ENCODE peak calls at places on chromosomes 1 and 21, in four cellular contexts. K is K562, D is HepG2, U is GM12878. N is an unnamed sample.

GRCh38 chr1:33374336-33375105 is 53.6 kb upstream of the A3GALT2 start:
- DNase-seq in D (no peak), U (no peak), K (peak), N (no peak)

GRCh38 chr21:33069994-33070811 is at the start of gene OLIG1:
- DNase-seq in D (no peak), U (no peak), K (no peak), N (peak)

GRCh38 chr1:8889925-8890785 is 11.7 kb upstream of the ENO1 start:
- DNase-seq in K (no peak), U (no peak), D (no peak), N (no peak)

GRCh38 chr1:8652607-8653046 is 164.8 kb downstream of the RERE start:
- DNase-seq in U (no peak), K (no peak), D (no peak), N (no peak)

GRCh38 chr21:29741761-29742160 is 198.0 kb downstream of the GRIK1 start:
- DNase-seq in K (no peak), D (no peak), U (no peak), N (no peak)

GRCh38 chr1:65020774-65021173 is 54.4 kb upstream of the JAK1 start:
- DNase-seq in D (peak), U (no peak), K (no peak), N (no peak)

GRCh38 chr1:217332426-217333065 is 298.3 kb downstream of the GPATCH2 start:
- DNase-seq in K (no peak), U (no peak), D (no peak), N (no peak)

GRCh38 chr1:27862671-27863551 is 9.4 kb upstream of the THEMIS2 start:
- DNase-seq in U (peak), K (no peak), D (no peak), N (no peak)

GRCh38 chr1:230713915-230714764 is at the start of gene AGT:
- DNase-seq in K (no peak), D (peak), U (no peak), N (no peak)

GRCh38 chr21:43573921-43574320 is 85.4 kb downstream of the HSF2BP start:
- DNase-seq in U (no peak), K (no peak), D (no peak), N (no peak)

GRCh38 chr1:151898519-151898991 is 10.8 kb downstream of the THEM4 start:
- DNase-seq in K (no peak), U (no peak), D (no peak), N (no peak)

GRCh38 chr1:214427871-214428277 is 123.5 kb downstream of the PTPN14 start:
- DNase-seq in D (peak), K (no peak), U (peak), N (no peak)

GRCh38 chr1:42845866-42846256 is 552 bp upstream of the ZNF691 start:
- DNase-seq in K (no peak), U (no peak), D (no peak), N (no peak)

GRCh38 chr1:61956012-61956645 is 213.8 kb downstream of the PATJ start:
- DNase-seq in D (no peak), U (no peak), K (no peak), N (no peak)

GRCh38 chr1:232226197-232226681 is 403.7 kb downstream of the SIPA1L2 start:
- DNase-seq in D (no peak), K (no peak), U (no peak), N (no peak)

GRCh38 chr1:159921700-159922498 is 3.4 kb downstream of the TAGLN2 start:
- DNase-seq in U (no peak), K (peak), D (no peak), N (no peak)

GRCh38 chr1:159921251-159921650 is 4.1 kb downstream of the TAGLN2 start:
- DNase-seq in D (no peak), K (no peak), U (peak), N (no peak)

GRCh38 chr1:159923203-159924024 is 1.9 kb downstream of the TAGLN2 start:
- DNase-seq in U (peak), D (peak), K (peak), N (peak)

GRCh38 chr1:159924025-159924790 is 1.1 kb downstream of the TAGLN2 start:
- DNase-seq in D (peak), K (peak), U (no peak), N (peak)

GRCh38 chr1:159922499-159923202 is 2.7 kb downstream of the TAGLN2 start:
- DNase-seq in K (peak), D (no peak), U (no peak), N (no peak)
- TF ChIP-seq TARDBP in K (no peak), D (no peak), U (no peak), N (no peak)

GRCh38 chr1:2923351-2923750 is 97.9 kb upstream of the ACTRT2 start:
- DNase-seq in D (no peak), K (no peak), U (no peak), N (no peak)

GRCh38 chr1:2925291-2925690 is 96.0 kb upstream of the ACTRT2 start:
- DNase-seq in K (no peak), D (no peak), U (no peak), N (no peak)

GRCh38 chr1:2919826-2920225 is 101.4 kb upstream of the ACTRT2 start:
- DNase-seq in K (no peak), D (no peak), U (no peak), N (no peak)

GRCh38 chr1:2920421-2921015 is 100.7 kb upstream of the ACTRT2 start:
- DNase-seq in U (no peak), K (no peak), D (no peak), N (no peak)

GRCh38 chr1:2921970-2922686 is 99.1 kb upstream of the ACTRT2 start:
- DNase-seq in K (peak), D (no peak), U (no peak), N (peak)
- TF ChIP-seq TARDBP in K (no peak), D (no peak), U (no peak), N (no peak)

GRCh38 chr1:209080170-209080781 is 503.2 kb upstream of the CAMK1G start:
- DNase-seq in K (no peak), U (no peak), D (no peak), N (no peak)

GRCh38 chr1:209073879-209074278 is 509.6 kb upstream of the CAMK1G start:
- DNase-seq in K (no peak), D (no peak), U (no peak), N (no peak)

GRCh38 chr1:209072481-209072880 is 511.0 kb upstream of the CAMK1G start:
- DNase-seq in D (no peak), U (no peak), K (no peak), N (no peak)

GRCh38 chr1:209074575-209075250 is 508.8 kb upstream of the CAMK1G start:
- DNase-seq in U (no peak), K (no peak), D (no peak), N (no peak)

DNA sequence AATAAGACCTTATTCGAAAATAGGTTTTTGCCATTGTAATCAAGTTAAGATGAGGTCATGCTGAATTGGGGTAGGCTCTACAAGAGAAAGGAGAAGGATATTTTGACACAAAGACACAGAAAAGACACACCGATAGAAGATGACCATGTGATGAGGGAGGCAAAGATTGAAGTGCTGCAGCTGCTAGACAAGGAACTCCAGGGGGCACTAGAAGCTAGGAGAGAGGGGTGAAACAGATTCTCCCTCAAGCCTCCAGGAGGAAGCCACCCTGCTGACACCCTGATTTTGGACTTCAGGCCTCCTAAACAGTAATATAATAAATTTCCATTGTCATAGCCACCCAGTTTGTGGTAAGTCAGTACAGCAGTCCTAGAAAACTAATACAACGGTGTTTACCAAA is 506.8 kb upstream of the CAMK1G start:
- DNase-seq in K (no peak), U (no peak), D (no peak), N (no peak)
- TF ChIP-seq TARDBP in K (no peak), U (no peak), D (no peak), N (no peak)

GRCh38 chr1:109433322-109433721 is 7.1 kb upstream of the PSMA5 start:
- DNase-seq in U (no peak), D (no peak), K (no peak), N (no peak)

GRCh38 chr1:109441105-109441504 is 14.9 kb upstream of the PSMA5 start:
- DNase-seq in K (no peak), D (peak), U (no peak), N (no peak)

GRCh38 chr1:109443476-109443875 is 17.2 kb upstream of the PSMA5 start:
- DNase-seq in D (no peak), U (no peak), K (no peak), N (no peak)

GRCh38 chr1:109434484-109434883 is 8.2 kb upstream of the PSMA5 start:
- DNase-seq in K (no peak), U (no peak), D (no peak), N (no peak)

GRCh38 chr1:109438798-109439297 is 12.6 kb upstream of the PSMA5 start:
- DNase-seq in U (no peak), D (peak), K (peak), N (no peak)
- TF ChIP-seq TARDBP in U (no peak), D (no peak), K (no peak), N (no peak)

DNA sequence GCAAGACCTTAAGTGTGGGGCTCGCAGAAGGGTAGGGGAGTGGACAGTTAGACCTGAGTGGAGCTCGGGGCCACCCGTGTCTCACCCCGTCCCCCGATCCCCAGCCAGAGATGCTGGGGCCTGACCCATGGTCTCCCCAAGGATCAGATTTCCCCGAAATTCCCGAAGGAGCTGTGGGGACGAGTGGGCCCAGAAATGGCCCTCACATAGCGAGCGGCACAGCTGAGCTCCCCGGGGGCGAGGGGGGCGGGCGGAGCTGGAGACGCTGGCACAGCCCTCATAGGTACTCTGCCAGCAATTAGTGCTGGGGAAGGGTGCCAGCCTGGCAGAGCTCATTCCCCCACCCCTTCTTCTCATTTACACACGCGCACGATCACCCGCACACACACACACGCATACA is 9.2 kb downstream of the CASZ1 start:
- DNase-seq in K (no peak), D (no peak), U (no peak), N (no peak)
- TF ChIP-seq TARDBP in K (no peak), D (no peak), U (no peak), N (no peak)

GRCh38 chr1:70427976-70428375 is 16.9 kb downstream of the CTH start:
- DNase-seq in K (no peak), D (no peak), U (no peak), N (no peak)

GRCh38 chr1:70429219-70429618 is 18.2 kb downstream of the CTH start:
- DNase-seq in D (no peak), K (no peak), U (no peak), N (no peak)

GRCh38 chr1:70431317-70431716 is 20.2 kb downstream of the CTH start:
- DNase-seq in D (no peak), U (no peak), K (no peak), N (no peak)

GRCh38 chr1:70434253-70434859 is 23.3 kb downstream of the CTH start:
- DNase-seq in U (no peak), D (no peak), K (no peak), N (no peak)

DNA sequence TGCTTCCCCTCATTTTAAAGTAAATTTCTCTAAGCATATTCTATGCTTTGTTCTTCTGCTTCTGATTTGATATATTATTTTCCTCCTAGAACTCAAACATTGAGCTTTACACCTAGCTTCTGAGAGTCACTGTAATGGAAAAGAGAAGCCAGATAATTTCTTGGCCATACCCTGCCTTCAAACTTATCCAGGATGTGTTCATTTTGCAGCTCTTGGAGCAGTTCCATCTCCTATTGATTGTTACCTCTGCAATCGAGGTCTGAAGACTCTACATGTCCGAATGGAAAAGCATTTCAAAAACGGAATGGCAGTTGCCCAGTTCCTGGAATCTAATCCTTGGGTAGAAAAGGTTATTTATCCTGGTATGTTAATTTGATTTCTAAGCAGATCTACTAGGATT is 20.8 kb downstream of the CTH start:
- DNase-seq in K (no peak), U (no peak), D (no peak), N (no peak)
- TF ChIP-seq TARDBP in K (no peak), U (no peak), D (no peak), N (no peak)